ENCODE peak calls at places on chromosomes 7 and 10, in six cellular contexts. Y, D, K, E, T and N are unnamed samples.

GRCh38 chr10:131817866-131818509 is 82.8 kb upstream of the PPP2R2D start:
- DNase-seq in T (no peak), K (no peak), Y (no peak), E (no peak), D (no peak), N (no peak)

GRCh38 chr7:34653787-34654186 is 4.2 kb upstream of the NPSR1 start:
- DNase-seq in E (no peak), Y (no peak), D (no peak), T (no peak), K (no peak), N (no peak)

GRCh38 chr10:7861509-7862120 is 43.3 kb downstream of the TAF3 start:
- DNase-seq in K (no peak), E (no peak), D (no peak), T (peak; percentile 6), Y (no peak), N (no peak)

GRCh38 chr7:127713758-127714157 is 61.8 kb downstream of the SND1 start:
- DNase-seq in K (no peak), D (no peak), E (no peak), Y (peak; percentile 12), T (no peak), N (no peak)

GRCh38 chr7:12199363-12199762 is 11.7 kb upstream of the TMEM106B start:
- DNase-seq in T (peak; percentile 42), Y (no peak), K (no peak), D (peak; percentile 8), E (no peak), N (no peak)

GRCh38 chr7:25014735-25015134 is 34.8 kb upstream of the OSBPL3 start:
- DNase-seq in Y (no peak), T (peak; percentile 88), D (no peak), E (no peak), K (no peak), N (peak; percentile 26)

GRCh38 chr10:70925377-70926214 is 37.2 kb upstream of the PCBD1 start:
- DNase-seq in Y (no peak), T (no peak), K (peak; percentile 82), E (peak; percentile 38), D (peak; percentile 15), N (peak; percentile 10)

GRCh38 chr7:47087866-47088265 is 494.0 kb downstream of the TNS3 start:
- DNase-seq in T (no peak), K (no peak), Y (no peak), D (no peak), E (no peak), N (no peak)

GRCh38 chr7:13826752-13827151 is 162.7 kb downstream of the ETV1 start:
- DNase-seq in D (no peak), K (no peak), E (no peak), T (peak; percentile 17), Y (no peak), N (peak; percentile 32)

GRCh38 chr7:24034251-24034650 is 249.7 kb upstream of the NPY start:
- DNase-seq in E (no peak), K (no peak), T (no peak), D (no peak), Y (no peak), N (no peak)

GRCh38 chr7:31521336-31522010 is 7.6 kb downstream of the ITPRID1 start:
- DNase-seq in K (no peak), D (no peak), T (no peak), E (no peak), Y (no peak), N (no peak)

GRCh38 chr10:126169899-126170298 is 218.4 kb downstream of the ADAM12 start:
- DNase-seq in E (no peak), Y (no peak), D (no peak), K (no peak), T (no peak), N (no peak)

GRCh38 chr7:873367-874002 is 2.9 kb upstream of the GET4 start:
- DNase-seq in D (peak; percentile 88), K (peak; percentile 86), E (peak; percentile 84), T (peak; percentile 88), Y (peak; percentile 33), N (peak; percentile 91)

GRCh38 chr7:108016841-108017775 is 14.1 kb upstream of the LAMB1 start:
- DNase-seq in D (peak; percentile 55), E (peak; percentile 14), K (no peak), T (peak; percentile 72), Y (no peak), N (peak; percentile 82)

GRCh38 chr10:100979821-100980272 is 7.5 kb downstream of the MRPL43 start:
- DNase-seq in D (no peak), Y (no peak), E (no peak), T (no peak), K (no peak), N (no peak)

GRCh38 chr10:133441780-133442179 is 12.0 kb upstream of the SCART1 start:
- DNase-seq in Y (no peak), K (no peak), E (no peak), D (no peak), T (no peak), N (no peak)

GRCh38 chr10:79025113-79025832 is 43.5 kb upstream of the ZMIZ1 start:
- DNase-seq in T (no peak), Y (peak; percentile 38), E (no peak), D (no peak), K (peak; percentile 41), N (no peak)